ENCODE peak calls at places on chromosome 18, in six cellular contexts. S, L, Q, P, H and T are unnamed samples.

GRCh38 chr18:59517446-59518171 is 158.5 kb upstream of the LMAN1 start:
- DNase-seq in S (peak), L (peak), Q (no peak), P (no peak), H (no peak), T (no peak)

GRCh38 chr18:31977270-31977872 is 34.4 kb upstream of the TRAPPC8 start:
- DNase-seq in S (peak), L (peak), Q (peak), P (no peak), H (no peak), T (no peak)

GRCh38 chr18:44813586-44813985 is 132.9 kb downstream of the SETBP1 start:
- DNase-seq in S (no peak), L (no peak), Q (no peak), P (no peak), H (no peak), T (no peak)

GRCh38 chr18:6959110-6959509 is 158.5 kb downstream of the LAMA1 start:
- DNase-seq in S (no peak), L (peak), Q (no peak), P (no peak), H (no peak), T (no peak)

GRCh38 chr18:76256897-76257500 is 238.0 kb downstream of the ZNF516 start:
- DNase-seq in S (peak), L (peak), Q (peak), P (no peak), H (no peak), T (no peak)

GRCh38 chr18:74731097-74731496 is 133.4 kb downstream of the ZNF407 start:
- DNase-seq in S (no peak), L (peak), Q (peak), P (no peak), H (no peak), T (no peak)

GRCh38 chr18:49907346-49907929 is 94.1 kb upstream of the ACAA2 start:
- DNase-seq in S (no peak), L (peak), Q (no peak), P (no peak), H (no peak), T (no peak)

GRCh38 chr18:42187611-42188378 is 232.8 kb downstream of the PIK3C3 start:
- DNase-seq in S (no peak), L (peak), Q (no peak), P (no peak), H (no peak), T (no peak)

GRCh38 chr18:58272779-58273500 is 228.9 kb downstream of the NEDD4L start:
- DNase-seq in S (no peak), L (no peak), Q (peak), P (no peak), H (no peak), T (no peak)

GRCh38 chr18:51151568-51152511 is 45.6 kb downstream of the MEX3C start:
- DNase-seq in S (no peak), L (no peak), Q (no peak), P (no peak), H (peak), T (no peak)

GRCh38 chr18:59051470-59052165 is 88.1 kb upstream of the SEC11C start:
- DNase-seq in S (no peak), L (peak), Q (no peak), P (no peak), H (no peak), T (no peak)

GRCh38 chr18:7923105-7923504 is 356.0 kb downstream of the PTPRM start:
- DNase-seq in S (no peak), L (peak), Q (no peak), P (no peak), H (no peak), T (no peak)

GRCh38 chr18:42937434-42937833 is 178.1 kb downstream of the RIT2 start:
- DNase-seq in S (no peak), L (no peak), Q (no peak), P (no peak), H (no peak), T (no peak)

GRCh38 chr18:31206787-31207381 is 44.2 kb upstream of the DSC1 start:
- DNase-seq in S (no peak), L (peak), Q (peak), P (peak), H (peak), T (no peak)

GRCh38 chr18:37889963-37890362 is 324.4 kb upstream of the CELF4 start:
- DNase-seq in S (no peak), L (no peak), Q (no peak), P (no peak), H (no peak), T (no peak)

GRCh38 chr18:26777316-26778053 is 88.0 kb downstream of the AQP4 start:
- DNase-seq in S (no peak), L (peak), Q (no peak), P (no peak), H (no peak), T (no peak)

GRCh38 chr18:715626-716025 is 3.2 kb upstream of the ENOSF1 start:
- DNase-seq in S (no peak), L (peak), Q (peak), P (no peak), H (no peak), T (no peak)

GRCh38 chr18:9103488-9103887 is 989 bp downstream of the NDUFV2 start:
- DNase-seq in S (no peak), L (peak), Q (no peak), P (no peak), H (no peak), T (no peak)

GRCh38 chr18:11658989-11659388 is 30.1 kb upstream of the GNAL start:
- DNase-seq in S (no peak), L (peak), Q (no peak), P (no peak), H (no peak), T (no peak)

GRCh38 chr18:37666986-37667385 is 101.4 kb upstream of the CELF4 start:
- DNase-seq in S (no peak), L (no peak), Q (no peak), P (no peak), H (no peak), T (no peak)

GRCh38 chr18:66749030-66749429 is 145.1 kb upstream of the CDH19 start:
- DNase-seq in S (no peak), L (peak), Q (peak), P (no peak), H (no peak), T (no peak)

GRCh38 chr18:475202-475624 is 25.3 kb downstream of the COLEC12 start:
- DNase-seq in S (peak), L (peak), Q (peak), P (peak), H (no peak), T (no peak)

GRCh38 chr18:14976736-14977430 is 228.9 kb downstream of the ANKRD30B start:
- DNase-seq in S (no peak), L (peak), Q (no peak), P (no peak), H (no peak), T (no peak)

GRCh38 chr18:55353391-55353790 is 234.6 kb downstream of the TCF4 start:
- DNase-seq in S (no peak), L (no peak), Q (no peak), P (no peak), H (no peak), T (no peak)

GRCh38 chr18:67406678-67407077 is 109.8 kb downstream of the DSEL start:
- DNase-seq in S (no peak), L (no peak), Q (no peak), P (no peak), H (no peak), T (no peak)

GRCh38 chr18:75857558-75857957 is 430.1 kb upstream of the SMIM21 start:
- DNase-seq in S (no peak), L (no peak), Q (no peak), P (no peak), H (no peak), T (no peak)

DNA sequence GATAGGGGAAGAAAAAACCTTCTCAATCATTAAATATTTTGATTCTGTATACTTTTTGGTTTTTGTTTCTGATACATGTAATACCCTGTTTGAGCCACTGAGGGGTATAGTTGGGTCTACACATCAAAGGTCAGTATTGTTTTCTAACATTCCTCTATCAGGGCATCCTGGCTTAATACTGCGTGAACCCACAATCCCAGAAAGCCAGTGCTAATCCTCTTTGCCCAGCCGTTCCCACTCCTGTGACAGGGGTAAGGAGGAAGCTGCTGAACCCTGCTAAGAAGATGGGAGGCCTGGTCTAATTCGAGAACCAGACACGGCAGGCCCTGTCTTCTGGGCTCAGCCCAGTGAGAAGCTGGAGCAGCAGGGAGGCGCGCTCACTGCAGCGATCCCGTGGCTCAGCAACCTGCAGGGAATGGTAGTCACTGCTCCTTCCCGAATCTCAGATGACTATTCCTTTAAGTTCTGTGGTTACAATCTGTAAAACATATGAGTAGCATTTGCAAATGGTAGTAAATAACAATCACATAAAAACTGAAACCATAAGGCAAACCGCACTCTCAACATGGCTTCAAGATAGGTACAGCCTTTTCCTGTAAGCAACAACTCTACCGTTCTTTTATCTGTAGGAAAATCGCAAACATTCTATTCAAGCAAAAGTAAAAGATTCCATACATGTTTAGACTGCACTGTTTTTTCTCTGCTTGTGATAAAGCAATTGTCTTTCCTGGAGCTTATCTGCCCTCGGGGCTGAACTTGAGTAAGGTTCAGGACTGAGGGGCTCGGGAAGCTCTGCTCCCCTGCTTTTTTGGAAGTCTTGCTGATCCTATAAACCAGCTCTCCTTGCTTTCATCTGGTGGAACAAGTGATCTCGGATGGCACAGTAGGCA is 87.0 kb downstream of the EPB41L3 start:
- DNase-seq in S (peak), L (peak), Q (peak), P (no peak), H (no peak), T (no peak)
- TF ChIP-seq CTCF in S (peak), L (peak), Q (peak), P (peak), H (no peak), T (no peak)

GRCh38 chr18:79576686-79577351 is 102.8 kb upstream of the CTDP1 start:
- DNase-seq in S (no peak), L (no peak), Q (no peak), P (peak), H (peak), T (peak)
- TF ChIP-seq CTCF in S (no peak), L (no peak), Q (no peak), P (no peak), H (no peak), T (no peak)

GRCh38 chr18:36298113-36298701 is 694 bp downstream of the FHOD3 start:
- DNase-seq in S (peak), L (no peak), Q (no peak), P (no peak), H (no peak), T (no peak)

GRCh38 chr18:36297419-36298112 is at the start of gene FHOD3:
- DNase-seq in S (peak), L (peak), Q (no peak), P (peak), H (peak), T (no peak)

GRCh38 chr18:36295880-36296301 is 1.6 kb upstream of the FHOD3 start:
- DNase-seq in S (no peak), L (no peak), Q (no peak), P (peak), H (no peak), T (no peak)

GRCh38 chr18:36295214-36295613 is 2.3 kb upstream of the FHOD3 start:
- DNase-seq in S (no peak), L (no peak), Q (no peak), P (no peak), H (no peak), T (no peak)

DNA sequence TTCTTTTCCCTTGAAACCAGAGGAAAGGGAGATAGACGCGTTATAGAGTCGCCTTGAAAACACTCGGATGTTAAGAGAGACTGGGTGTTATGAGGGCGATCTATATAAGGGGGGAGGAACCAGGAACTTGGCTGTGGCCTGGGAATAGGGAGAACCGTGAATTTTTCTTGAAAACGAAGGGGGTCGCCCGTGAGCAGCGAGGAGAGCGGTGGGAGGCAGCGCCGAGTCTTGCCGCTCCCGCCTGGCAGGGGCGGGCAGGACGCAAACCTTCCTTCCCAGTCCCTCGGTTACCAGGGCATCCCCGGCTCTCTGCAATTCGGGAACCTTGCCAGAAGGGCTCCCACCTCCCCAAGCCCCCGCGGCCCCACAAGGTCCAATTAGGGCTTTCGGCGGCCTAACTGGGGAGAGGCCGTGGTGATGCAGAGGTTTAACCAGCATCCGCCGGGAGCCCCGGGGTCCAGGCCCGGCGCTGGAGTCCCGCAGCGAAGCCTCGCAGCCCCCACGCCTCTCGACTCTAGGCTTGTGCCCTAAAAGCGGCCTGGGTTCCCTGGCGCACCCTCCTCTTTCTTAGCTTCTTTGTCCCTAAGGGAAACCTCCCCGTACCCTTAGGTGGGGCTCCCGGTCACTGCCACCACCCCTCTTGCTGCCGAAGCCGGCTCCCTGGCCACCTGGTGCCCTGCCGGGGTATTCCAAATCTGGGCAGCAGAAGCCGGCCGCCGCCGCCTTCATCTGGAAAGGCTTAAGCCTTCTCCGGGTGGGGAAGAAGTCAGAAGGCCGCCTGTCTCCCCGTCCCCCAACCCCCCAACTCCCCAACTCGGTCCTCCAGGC is 708 bp upstream of the FHOD3 start:
- DNase-seq in S (peak), L (peak), Q (peak), P (peak), H (no peak), T (no peak)
- TF ChIP-seq CTCF in S (peak), L (peak), Q (peak), P (peak), H (no peak), T (no peak)

GRCh38 chr18:3245853-3246635 is 1.6 kb upstream of the MYL12A start:
- DNase-seq in S (peak), L (peak), Q (peak), P (peak), H (peak), T (peak)

GRCh38 chr18:3246636-3247242 is 862 bp upstream of the MYL12A start:
- DNase-seq in S (peak), L (peak), Q (no peak), P (peak), H (no peak), T (no peak)

GRCh38 chr18:3248670-3249359 is 1.2 kb downstream of the MYL12A start:
- DNase-seq in S (no peak), L (peak), Q (no peak), P (no peak), H (no peak), T (no peak)

GRCh38 chr18:3248062-3248669 is 565 bp downstream of the MYL12A start:
- DNase-seq in S (peak), L (no peak), Q (no peak), P (peak), H (no peak), T (no peak)

GRCh38 chr18:3247243-3248061 is at the start of gene MYL12A:
- DNase-seq in S (peak), L (peak), Q (peak), P (peak), H (peak), T (peak)
- TF ChIP-seq CTCF in S (no peak), L (no peak), Q (no peak), P (no peak), H (no peak), T (no peak)

DNA sequence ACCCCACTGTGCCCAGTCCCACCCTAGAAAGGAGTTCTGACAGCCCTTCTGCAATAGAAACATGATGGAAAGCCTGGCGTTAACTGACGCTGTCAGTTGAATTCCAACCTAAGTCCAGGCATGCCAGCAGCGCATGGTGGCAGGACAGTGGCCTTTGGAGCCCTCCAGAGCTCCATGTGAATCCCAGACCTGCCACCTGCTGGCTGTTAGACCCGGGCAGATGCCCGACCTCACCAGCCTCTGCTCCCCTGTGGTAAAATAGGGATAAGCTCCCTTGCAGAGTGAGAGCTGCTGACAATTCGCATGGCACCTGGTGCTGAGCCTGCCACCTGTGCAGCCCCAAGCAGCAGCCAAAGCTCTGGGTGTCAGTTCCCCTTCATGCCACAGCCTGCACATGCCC is 138.6 kb downstream of the LOXHD1 start:
- DNase-seq in S (no peak), L (peak), Q (no peak), P (peak), H (no peak), T (no peak)
- TF ChIP-seq CTCF in S (no peak), L (no peak), Q (no peak), P (peak), H (no peak), T (no peak)

DNA sequence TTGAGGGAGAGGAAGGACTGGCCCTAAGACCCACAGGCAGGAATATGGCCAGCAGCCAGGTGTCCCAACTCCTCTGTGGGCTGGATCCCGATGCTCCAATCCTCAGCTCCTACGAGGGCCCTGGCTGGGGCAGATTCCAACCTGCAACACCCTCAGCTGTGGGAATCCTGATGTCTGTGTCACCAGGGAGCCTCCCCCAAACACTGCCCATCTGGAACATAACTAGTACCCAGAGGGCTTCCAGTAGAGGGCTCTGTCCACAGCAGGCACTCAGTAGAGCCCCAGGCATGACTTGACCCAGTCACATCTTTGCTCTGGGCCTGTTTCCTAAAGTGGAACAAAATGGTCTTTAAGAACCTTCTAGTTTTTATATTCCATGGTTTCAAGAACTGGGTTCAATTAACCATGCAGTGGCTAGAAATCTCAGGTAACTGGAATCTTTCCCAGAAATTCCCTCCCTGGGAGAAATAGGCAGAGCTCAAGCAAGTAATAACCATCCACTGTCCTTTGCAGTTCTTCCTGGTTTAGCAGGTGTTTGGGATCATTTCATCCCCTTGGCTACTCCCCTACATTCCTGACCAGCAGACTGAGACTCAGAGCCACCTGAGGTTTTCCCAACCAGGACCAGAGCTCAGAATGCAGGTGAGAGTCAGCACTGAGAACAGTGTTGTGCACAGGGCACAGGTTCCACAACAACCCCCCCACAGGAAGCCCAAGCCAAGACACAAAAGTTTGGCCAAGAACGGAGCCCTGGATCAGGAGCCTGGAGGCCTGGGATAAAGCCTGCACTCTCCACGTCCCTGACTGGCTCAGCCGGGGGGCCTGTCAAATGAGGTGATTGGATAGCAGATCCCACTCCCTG is 20.8 kb upstream of the LOXHD1 start:
- DNase-seq in S (no peak), L (peak), Q (no peak), P (no peak), H (no peak), T (no peak)
- TF ChIP-seq CTCF in S (no peak), L (no peak), Q (no peak), P (peak), H (no peak), T (no peak)

DNA sequence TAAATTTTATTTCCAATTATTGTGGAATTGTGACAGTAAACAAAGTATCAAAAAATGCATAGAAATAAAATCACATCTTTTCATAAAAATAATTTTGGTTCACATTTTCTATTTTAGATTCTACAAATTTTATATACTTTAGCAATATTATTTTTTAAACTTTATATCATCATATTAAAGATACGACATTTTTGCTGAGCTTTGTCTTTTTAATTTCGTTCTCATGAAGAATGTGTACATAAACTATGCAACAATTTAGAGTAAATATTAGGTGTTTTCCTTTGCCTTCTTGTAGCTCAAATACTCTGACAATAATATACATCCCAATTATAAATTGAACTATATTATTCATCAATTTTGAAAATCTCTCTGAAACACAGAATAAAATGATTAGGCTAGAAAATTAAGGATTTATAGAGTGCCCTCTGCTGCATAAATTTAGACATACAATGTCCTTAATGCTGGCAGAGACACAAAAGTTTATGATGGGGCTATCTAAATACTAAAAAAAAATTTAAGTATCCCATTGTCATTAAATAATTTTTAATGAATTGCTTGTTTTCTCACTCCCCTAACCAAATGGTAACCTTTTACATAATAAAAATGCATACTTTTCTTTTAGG is 45.7 kb downstream of the CCDC102B start:
- DNase-seq in S (no peak), L (peak), Q (no peak), P (no peak), H (no peak), T (no peak)
- TF ChIP-seq CTCF in S (no peak), L (peak), Q (peak), P (peak), H (no peak), T (no peak)